ENCODE peak calls at places on chromosomes 4 and X, in six cellular contexts. F, J, Y, U, Z and T are unnamed samples.

GRCh38 chr4:94826206-94826605 is 68.5 kb downstream of the BMPR1B start:
- DNase-seq in Y (no peak), J (no peak), U (no peak), Z (no peak), F (no peak), T (no peak)

GRCh38 chr4:3829954-3830773 is 64.0 kb downstream of the ADRA2C start:
- DNase-seq in F (no peak), U (no peak), Z (no peak), Y (no peak), J (no peak), T (no peak)

GRCh38 chr4:68445111-68445510 is 2.2 kb upstream of the TMPRSS11E start:
- DNase-seq in Z (peak; percentile 37), F (no peak), U (no peak), Y (no peak), J (no peak), T (no peak)

GRCh38 chr4:35163189-35163588 is 1081.1 kb downstream of the ARAP2 start:
- DNase-seq in Z (no peak), U (no peak), Y (no peak), F (no peak), J (no peak), T (no peak)

GRCh38 chr4:8580321-8581093 is at the start of gene GPR78:
- DNase-seq in Y (peak; percentile 60), F (peak; percentile 65), J (peak; percentile 76), Z (peak; percentile 39), U (peak; percentile 39), T (peak; percentile 60)

GRCh38 chrX:1564750-1565683 is 26.4 kb upstream of the AKAP17A start:
- DNase-seq in U (no peak), Z (no peak), F (no peak), Y (no peak), J (peak; percentile 53), T (no peak)

GRCh38 chr4:76754439-76754838 is 143.5 kb downstream of the SOWAHB start:
- DNase-seq in Z (no peak), U (no peak), J (no peak), F (no peak), Y (no peak), T (no peak)

GRCh38 chr4:74365761-74366160 is 816 bp downstream of the EREG start:
- DNase-seq in J (no peak), Z (no peak), Y (no peak), F (peak; percentile 60), U (no peak), T (no peak)

GRCh38 chr4:64353904-64354303 is 55.3 kb downstream of the TECRL start:
- DNase-seq in F (no peak), Y (no peak), Z (no peak), J (no peak), U (no peak), T (no peak)

GRCh38 chrX:68693481-68694410 is 46.3 kb downstream of the STARD8 start:
- DNase-seq in J (peak; percentile 56), Y (peak; percentile 82), U (peak; percentile 5), Z (peak; percentile 54), F (peak; percentile 62), T (peak; percentile 13)

GRCh38 chr4:84224522-84224921 is 274.6 kb downstream of the NKX6-1 start:
- DNase-seq in U (no peak), F (no peak), Z (no peak), Y (no peak), J (no peak), T (no peak)

GRCh38 chr4:10963958-10964705 is 279.6 kb upstream of the CLNK start:
- DNase-seq in F (no peak), J (no peak), U (no peak), Z (peak; percentile 50), Y (no peak), T (no peak)

GRCh38 chr4:165198329-165198728 is 9.0 kb upstream of the KLHL2 start:
- DNase-seq in J (no peak), Y (no peak), Z (no peak), U (no peak), F (no peak), T (no peak)

GRCh38 chr4:188106454-188106853 is 2.9 kb downstream of the TRIML2 start:
- DNase-seq in J (no peak), U (no peak), Z (no peak), Y (no peak), F (no peak), T (no peak)

GRCh38 chrX:13659057-13659456 is 6.1 kb downstream of the TCEANC start:
- DNase-seq in F (peak; percentile 73), Y (no peak), Z (peak; percentile 20), U (peak; percentile 52), J (no peak), T (no peak)

GRCh38 chrX:9677098-9677739 is 88.4 kb downstream of the GPR143 start:
- DNase-seq in F (peak; percentile 58), U (peak; percentile 16), J (peak; percentile 79), Z (peak; percentile 39), Y (no peak), T (peak; percentile 57)

GRCh38 chr4:82851902-82852750 is 38.8 kb downstream of the SEC31A start:
- DNase-seq in Y (no peak), J (peak; percentile 15), U (peak; percentile 5), F (peak; percentile 53), Z (peak; percentile 49), T (no peak)
- TF ChIP-seq CTCF in Y (peak; percentile 42), J (peak; percentile 25), U (peak; percentile 45), F (peak; percentile 23), Z (peak; percentile 52), T (peak; percentile 55)

GRCh38 chr4:109395694-109396093 is 37.9 kb upstream of the SEC24B start:
- DNase-seq in U (no peak), Y (no peak), F (no peak), J (no peak), Z (no peak), T (no peak)

DNA sequence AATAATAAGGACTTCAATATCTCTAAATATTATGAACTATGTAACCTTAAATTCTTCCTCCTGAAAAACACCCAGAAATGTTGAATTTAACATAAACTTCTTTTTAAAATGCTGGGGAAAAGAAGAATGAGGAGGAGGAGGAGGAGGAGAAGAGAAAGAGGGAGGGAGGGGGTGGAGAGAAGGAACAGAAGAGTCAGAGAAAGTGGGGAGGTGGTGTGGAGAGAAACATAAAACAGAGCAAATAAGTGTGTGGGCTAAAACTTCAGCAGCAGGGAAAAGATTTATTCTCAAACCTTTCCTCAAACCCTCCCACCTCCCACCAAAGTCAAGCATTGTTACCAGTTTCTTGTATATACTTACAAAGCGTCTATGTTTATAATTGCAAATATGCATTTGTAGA is 34.7 kb upstream of the SEC24B start:
- DNase-seq in Y (no peak), F (no peak), J (no peak), U (no peak), Z (no peak), T (no peak)
- TF ChIP-seq CTCF in Y (no peak), F (no peak), J (no peak), U (no peak), Z (no peak), T (no peak)

GRCh38 chr4:53633608-53634007 is 42.3 kb upstream of the LNX1 start:
- DNase-seq in U (no peak), Z (no peak), Y (peak; percentile 26), F (peak; percentile 75), J (no peak), T (no peak)

GRCh38 chr4:53629296-53629695 is 38.0 kb upstream of the LNX1 start:
- DNase-seq in F (no peak), Z (no peak), J (no peak), U (no peak), Y (peak; percentile 32), T (no peak)
- TF ChIP-seq CTCF in F (no peak), Z (no peak), J (no peak), U (no peak), Y (no peak), T (no peak)

GRCh38 chr4:6909113-6909969 is at the start of gene TBC1D14:
- DNase-seq in Z (peak; percentile 90), U (peak; percentile 85), J (peak; percentile 97), F (peak; percentile 95), Y (peak; percentile 90), T (peak; percentile 88)
- TF ChIP-seq CTCF in Z (peak; percentile 16), U (no peak), J (no peak), F (no peak), Y (peak; percentile 16), T (no peak)

GRCh38 chr4:16914208-16914607 is 15.8 kb upstream of the LDB2 start:
- DNase-seq in F (peak; percentile 76), Y (no peak), J (no peak), U (no peak), Z (peak; percentile 36), T (no peak)

GRCh38 chr4:16912896-16913295 is 14.5 kb upstream of the LDB2 start:
- DNase-seq in Y (no peak), Z (no peak), U (no peak), J (no peak), F (no peak), T (no peak)

GRCh38 chr4:16915956-16916355 is 17.5 kb upstream of the LDB2 start:
- DNase-seq in U (no peak), Y (no peak), Z (no peak), J (no peak), F (no peak), T (no peak)

DNA sequence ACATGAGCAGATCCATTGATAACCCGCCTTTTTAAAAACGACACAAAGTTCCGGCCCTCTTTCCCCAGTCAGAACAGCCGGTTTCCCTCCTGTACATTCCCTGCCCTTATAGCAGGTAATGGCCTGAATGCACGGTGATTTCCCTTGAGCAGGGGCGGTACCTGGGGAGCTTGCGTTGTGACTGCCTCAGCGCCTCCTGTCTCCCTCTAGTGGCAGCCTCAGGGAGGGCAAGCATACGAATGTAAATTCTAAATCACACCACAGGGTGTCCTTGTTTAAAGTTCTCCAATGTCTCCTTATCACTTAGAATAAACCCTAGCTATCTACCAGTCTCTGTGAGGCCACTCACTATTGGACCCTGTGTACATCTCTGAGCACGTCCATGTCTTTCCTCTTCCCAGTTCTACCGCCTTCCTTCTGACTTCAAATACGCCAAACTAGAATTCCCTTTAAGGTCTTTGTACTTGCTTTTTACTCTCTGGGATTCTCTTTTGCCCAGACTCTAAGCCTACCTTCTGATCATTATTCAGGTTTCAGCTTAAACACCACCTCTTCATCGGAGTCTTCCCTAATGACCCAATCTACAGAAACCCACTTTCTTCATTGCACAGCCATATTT is 18.4 kb upstream of the LDB2 start:
- DNase-seq in F (peak; percentile 28), J (peak; percentile 64), Z (peak; percentile 16), U (peak; percentile 38), Y (no peak), T (peak; percentile 90)
- TF ChIP-seq CTCF in F (peak; percentile 56), J (peak; percentile 81), Z (peak; percentile 66), U (peak; percentile 71), Y (peak; percentile 43), T (peak; percentile 97)

GRCh38 chr4:159608434-159608833 is 505.6 kb downstream of the RAPGEF2 start:
- DNase-seq in J (no peak), U (no peak), F (no peak), Y (no peak), Z (peak; percentile 53), T (no peak)
- TF ChIP-seq CTCF in J (no peak), U (no peak), F (no peak), Y (no peak), Z (peak; percentile 5), T (no peak)